ENCODE peak calls at places on chromosomes 6 and 20, in four cellular contexts. T is lower leg skin; H is CD4-positive, alpha-beta T cell; B is EL. G is an unnamed sample.

GRCh38 chr20:58457083-58457680 is 58.0 kb downstream of the APCDD1L start:
- DNase-seq in T (no peak), H (no peak), B (peak), G (no peak)

GRCh38 chr6:34146801-34147592 is 1.1 kb upstream of the GRM4 start:
- DNase-seq in T (no peak), H (no peak), B (peak), G (no peak)

GRCh38 chr6:40819182-40819834 is 219.7 kb downstream of the UNC5CL start:
- DNase-seq in T (no peak), H (no peak), B (no peak), G (no peak)

GRCh38 chr20:24502661-24503060 is 33.2 kb downstream of the SYNDIG1 start:
- DNase-seq in T (no peak), H (no peak), B (no peak), G (no peak)

GRCh38 chr6:22880686-22881433 is 311.5 kb downstream of the HDGFL1 start:
- DNase-seq in T (no peak), H (no peak), B (peak), G (no peak)

GRCh38 chr6:41176189-41176588 is 13.3 kb upstream of the TREM2 start:
- DNase-seq in T (no peak), H (no peak), B (no peak), G (no peak)

GRCh38 chr6:44105146-44105545 is 22.1 kb downstream of the MRPL14 start:
- DNase-seq in T (no peak), H (no peak), B (no peak), G (no peak)

GRCh38 chr6:141562181-141562800 is 570.4 kb upstream of the GJE1 start:
- DNase-seq in T (no peak), H (no peak), B (peak), G (no peak)

GRCh38 chr6:9851541-9852380 is 563.1 kb downstream of the TFAP2A start:
- DNase-seq in T (no peak), H (no peak), B (peak), G (no peak)

GRCh38 chr6:148888853-148889252 is 142.0 kb downstream of the UST start:
- DNase-seq in T (no peak), H (no peak), B (no peak), G (no peak)

G was measured in osteocyte.